ENCODE peak calls at places on chromosomes 3 and 15, in eight cellular contexts. G is adrenal gland, D is psoas muscle, Z is HT1080, E is posterior cingulate gyrus, U is NCI-H82, P is SW 1271, W is GM12865. B is an unnamed sample.

GRCh38 chr3:108250626-108251025 is 28.4 kb upstream of the IFT57 start:
- DNase-seq in P (no peak), D (no peak), E (no peak), U (no peak), G (no peak), Z (peak), W (no peak), B (no peak)

GRCh38 chr3:183253364-183253960 is 409 bp downstream of the B3GNT5 start:
- DNase-seq in P (no peak), E (no peak), G (peak), Z (peak), D (peak), W (no peak), U (peak), B (peak)

GRCh38 chr3:184798120-184798519 is 13.8 kb upstream of the VPS8 start:
- DNase-seq in D (no peak), E (no peak), Z (no peak), W (no peak), U (no peak), G (no peak), P (no peak), B (no peak)

GRCh38 chr3:161796780-161797179 is 300.2 kb downstream of the OTOL1 start:
- DNase-seq in P (no peak), U (no peak), G (no peak), E (no peak), Z (no peak), D (no peak), W (no peak), B (no peak)

GRCh38 chr3:165339753-165340152 is 143.6 kb upstream of the SLITRK3 start:
- DNase-seq in G (no peak), P (no peak), U (peak), W (peak), E (no peak), D (no peak), Z (no peak), B (no peak)

GRCh38 chr3:71926690-71927089 is 141.7 kb upstream of the PROK2 start:
- DNase-seq in G (no peak), D (no peak), Z (no peak), E (no peak), P (no peak), W (no peak), U (no peak), B (no peak)

GRCh38 chr3:50378024-50378423 is 18.7 kb upstream of the TMEM115 start:
- DNase-seq in W (no peak), P (no peak), U (no peak), Z (no peak), E (no peak), D (no peak), G (no peak), B (no peak)

GRCh38 chr15:41367418-41367817 is 34.7 kb downstream of the NUSAP1 start:
- DNase-seq in G (no peak), Z (no peak), D (no peak), U (peak), P (no peak), E (no peak), W (no peak), B (no peak)

GRCh38 chr3:193701896-193702644 is 109.1 kb downstream of the OPA1 start:
- DNase-seq in Z (peak), D (no peak), U (no peak), E (no peak), P (no peak), W (peak), G (no peak), B (no peak)

GRCh38 chr3:66809579-66809958 is 188.5 kb upstream of the KBTBD8 start:
- DNase-seq in G (no peak), E (no peak), D (no peak), W (peak), Z (no peak), U (no peak), P (no peak), B (no peak)

GRCh38 chr15:92719024-92719423 is 63.4 kb upstream of the FAM174B start:
- DNase-seq in W (no peak), D (no peak), E (no peak), U (no peak), Z (no peak), G (no peak), P (no peak), B (no peak)

GRCh38 chr3:169623971-169624370 is 39.5 kb downstream of the MECOM start:
- DNase-seq in P (no peak), W (no peak), U (peak), D (no peak), Z (no peak), G (no peak), E (no peak), B (no peak)

GRCh38 chr15:95912280-95912625 is 418.2 kb upstream of the NR2F2 start:
- DNase-seq in W (no peak), Z (peak), U (no peak), G (no peak), D (no peak), E (no peak), P (no peak), B (no peak)

GRCh38 chr15:44788748-44789147 is 52.4 kb downstream of the TRIM69 start:
- DNase-seq in W (no peak), D (no peak), E (no peak), G (no peak), U (no peak), P (no peak), Z (peak), B (no peak)

GRCh38 chr3:150074277-150074676 is 103.6 kb upstream of the PFN2 start:
- DNase-seq in G (no peak), Z (no peak), D (no peak), P (no peak), E (no peak), U (no peak), W (peak), B (no peak)

GRCh38 chr15:56919708-56920637 is 1.5 kb downstream of the TCF12 start:
- DNase-seq in D (peak), P (no peak), W (peak), Z (peak), G (peak), U (peak), E (peak), B (no peak)

GRCh38 chr3:66738625-66739330 is 238.0 kb upstream of the LRIG1 start:
- DNase-seq in U (peak), D (no peak), P (no peak), W (no peak), E (no peak), Z (peak), G (no peak), B (no peak)

GRCh38 chr3:143121240-143122088 is 1.9 kb downstream of the CHST2 start:
- DNase-seq in G (peak), E (peak), U (peak), W (peak), P (no peak), D (peak), Z (no peak), B (peak)

GRCh38 chr3:101886626-101887025 is 37.3 kb downstream of the NFKBIZ start:
- DNase-seq in U (no peak), E (no peak), D (no peak), W (no peak), G (no peak), P (no peak), Z (no peak), B (no peak)

GRCh38 chr15:44729394-44729913 is 6.9 kb upstream of the TRIM69 start:
- DNase-seq in W (peak), P (no peak), G (peak), E (no peak), U (peak), D (peak), Z (no peak), B (no peak)

GRCh38 chr3:136070953-136071949 is 105.7 kb downstream of the PPP2R3A start:
- DNase-seq in U (peak), G (peak), E (no peak), W (peak), D (no peak), P (no peak), Z (peak), B (no peak)

GRCh38 chr15:68356778-68357177 is 75.2 kb downstream of the ITGA11 start:
- DNase-seq in U (no peak), Z (no peak), D (no peak), E (no peak), W (no peak), G (no peak), P (no peak), B (no peak)

GRCh38 chr3:64143399-64144130 is 81.7 kb downstream of the PRICKLE2 start:
- DNase-seq in U (peak), W (no peak), E (no peak), G (peak), D (no peak), P (no peak), Z (peak), B (no peak)

GRCh38 chr3:102237838-102238237 is 197.0 kb upstream of the ZPLD1 start:
- DNase-seq in W (no peak), U (no peak), G (no peak), Z (no peak), P (no peak), D (no peak), E (no peak), B (no peak)

GRCh38 chr3:133854971-133855370 is 40.7 kb downstream of the RAB6B start:
- DNase-seq in U (no peak), D (no peak), W (peak), Z (no peak), G (no peak), P (no peak), E (no peak), B (no peak)

GRCh38 chr3:185685231-185686035 is 99.3 kb downstream of the SENP2 start:
- DNase-seq in E (no peak), Z (no peak), D (no peak), U (no peak), P (no peak), G (no peak), W (no peak), B (no peak)

GRCh38 chr15:88802991-88803240 is 320 bp upstream of the ACAN start:
- DNase-seq in G (no peak), Z (no peak), E (no peak), W (no peak), P (no peak), U (no peak), D (no peak), B (no peak)

GRCh38 chr15:91915576-91915975 is 62.1 kb downstream of the SLCO3A1 start:
- DNase-seq in P (no peak), E (no peak), Z (no peak), U (no peak), W (no peak), G (no peak), D (no peak), B (no peak)

B was measured in CD8-positive, alpha-beta T cell.